ENCODE peak calls at places on chromosomes 2 and 18, in ten cellular contexts. V is aorta, U is retinal pigment epithelial cell, A is fibroblast of gingiva, F is GM10248, J is HT-29, Z is dorsolateral prefrontal cortex, N is SHP77, W is HEK293T, M is HS-5. B is an unnamed sample.

GRCh38 chr2:166344286-166345113 is 31.2 kb downstream of the SCN9A start:
- DNase-seq in N (no peak), Z (no peak), U (no peak), W (no peak), M (no peak), A (peak; percentile 34), V (no peak), J (no peak), F (no peak), B (no peak)

GRCh38 chr2:235931676-235932075 is 236.5 kb downstream of the GBX2 start:
- DNase-seq in N (no peak), M (no peak), U (no peak), W (no peak), Z (no peak), A (no peak), V (no peak), F (no peak), J (no peak), B (no peak)

GRCh38 chr2:182530636-182531035 is 103.8 kb upstream of the PDE1A start:
- DNase-seq in W (no peak), U (no peak), F (no peak), A (no peak), V (no peak), M (no peak), J (no peak), Z (no peak), N (no peak), B (no peak)

GRCh38 chr2:207951734-207952480 is 73.4 kb downstream of the PLEKHM3 start:
- DNase-seq in W (no peak), Z (no peak), M (no peak), A (no peak), N (no peak), F (peak; percentile 18), V (no peak), J (no peak), U (no peak), B (no peak)

GRCh38 chr2:105761931-105762515 is 17.3 kb downstream of the NCK2 start:
- DNase-seq in N (no peak), W (no peak), Z (no peak), V (no peak), M (no peak), A (no peak), F (no peak), U (no peak), J (no peak), B (no peak)

GRCh38 chr2:223997938-223998337 is 40.7 kb downstream of the MRPL44 start:
- DNase-seq in U (no peak), W (no peak), N (no peak), M (no peak), Z (no peak), F (no peak), A (no peak), V (no peak), J (no peak), B (no peak)

GRCh38 chr2:51084750-51085149 is 52.8 kb upstream of the NRXN1 start:
- DNase-seq in M (no peak), U (no peak), J (no peak), V (no peak), F (no peak), A (no peak), W (no peak), Z (no peak), N (no peak), B (no peak)

GRCh38 chr18:63016270-63016669 is 300.9 kb downstream of the PHLPP1 start:
- DNase-seq in W (peak; percentile 53), A (peak; percentile 46), U (no peak), J (peak; percentile 46), M (no peak), N (peak; percentile 53), V (no peak), F (peak; percentile 72), Z (no peak), B (no peak)

GRCh38 chr18:55301196-55301540 is 286.8 kb downstream of the TCF4 start:
- DNase-seq in U (no peak), J (no peak), A (peak; percentile 74), F (no peak), N (no peak), M (no peak), W (no peak), Z (no peak), V (no peak), B (no peak)

GRCh38 chr2:47226124-47227040 is 71.3 kb upstream of the STPG4 start:
- DNase-seq in M (no peak), V (no peak), J (no peak), A (peak; percentile 45), N (no peak), U (no peak), F (no peak), W (no peak), Z (no peak), B (no peak)

GRCh38 chr2:111041398-111042202 is 79.1 kb upstream of the BCL2L11 start:
- DNase-seq in J (no peak), A (no peak), V (no peak), W (no peak), N (no peak), Z (no peak), M (no peak), U (no peak), F (no peak), B (no peak)

GRCh38 chr18:9694952-9695495 is 13.1 kb upstream of the RAB31 start:
- DNase-seq in M (no peak), J (peak; percentile 31), F (no peak), N (no peak), A (no peak), U (no peak), W (no peak), Z (no peak), V (no peak), B (no peak)

GRCh38 chr2:44392338-44392943 is 30.7 kb downstream of the CAMKMT start:
- DNase-seq in F (no peak), U (peak; percentile 1), M (peak; percentile 11), N (peak; percentile 23), Z (no peak), W (peak; percentile 8), J (peak; percentile 78), A (peak; percentile 4), V (no peak), B (peak; percentile 3)

GRCh38 chr2:237158194-237158593 is 72.5 kb downstream of the COPS8 start:
- DNase-seq in J (no peak), U (no peak), F (no peak), W (no peak), Z (no peak), N (no peak), V (no peak), M (no peak), A (no peak), B (no peak)

GRCh38 chr2:237323656-237324055 is 90.3 kb downstream of the COL6A3 start:
- DNase-seq in N (no peak), V (no peak), J (no peak), A (no peak), W (no peak), U (no peak), M (no peak), Z (no peak), F (no peak), B (no peak)

GRCh38 chr18:9989481-9989880 is 75.7 kb downstream of the VAPA start:
- DNase-seq in W (no peak), V (no peak), J (no peak), U (no peak), N (no peak), F (no peak), M (no peak), Z (no peak), A (no peak), B (no peak)

GRCh38 chr2:207796585-207797350 is 27.1 kb upstream of the FZD5 start:
- DNase-seq in V (no peak), M (no peak), N (peak; percentile 79), A (peak; percentile 10), J (peak; percentile 46), Z (no peak), W (peak; percentile 34), F (no peak), U (no peak), B (no peak)

GRCh38 chr2:88233216-88233615 is 63.1 kb downstream of the THNSL2 start:
- DNase-seq in Z (no peak), M (no peak), V (no peak), W (no peak), U (no peak), N (no peak), A (no peak), J (no peak), F (no peak), B (no peak)

GRCh38 chr2:107112561-107112960 is 226.6 kb upstream of the ST6GAL2 start:
- DNase-seq in N (no peak), A (no peak), F (no peak), J (no peak), U (no peak), W (no peak), M (no peak), V (no peak), Z (no peak), B (no peak)

GRCh38 chr18:36187138-36187825 is at the start of gene MOCOS:
- DNase-seq in F (peak; percentile 83), M (no peak), Z (peak; percentile 60), U (no peak), W (peak; percentile 96), N (no peak), V (peak; percentile 94), A (peak; percentile 60), J (peak; percentile 69), B (no peak)

GRCh38 chr2:230582851-230583283 is 129.8 kb upstream of the CAB39 start:
- DNase-seq in A (no peak), U (no peak), J (no peak), V (no peak), Z (no peak), M (peak; percentile 26), F (peak; percentile 65), W (no peak), N (no peak), B (no peak)

GRCh38 chr18:58761241-58761969 is 90.1 kb downstream of the MALT1 start:
- DNase-seq in J (no peak), F (peak; percentile 71), U (no peak), W (no peak), M (no peak), V (no peak), Z (no peak), N (no peak), A (no peak), B (no peak)

GRCh38 chr2:42089340-42089925 is 41.6 kb downstream of the PKDCC start:
- DNase-seq in U (no peak), F (peak; percentile 83), Z (no peak), W (peak; percentile 74), N (peak; percentile 77), A (peak; percentile 23), M (peak; percentile 19), V (peak; percentile 89), J (peak; percentile 47), B (peak; percentile 18)

GRCh38 chr18:62781893-62782292 is 66.6 kb downstream of the PHLPP1 start:
- DNase-seq in J (no peak), U (no peak), V (no peak), M (peak; percentile 92), F (no peak), A (peak; percentile 88), N (peak; percentile 29), W (no peak), Z (no peak), B (no peak)

GRCh38 chr2:19687260-19687659 is 214.5 kb downstream of the TTC32 start:
- DNase-seq in F (no peak), Z (no peak), U (no peak), J (no peak), A (peak; percentile 12), W (no peak), N (no peak), M (no peak), V (no peak), B (no peak)

GRCh38 chr2:166224197-166224596 is 96.4 kb upstream of the SCN1A start:
- DNase-seq in A (no peak), J (no peak), N (no peak), M (no peak), V (no peak), W (no peak), F (no peak), U (no peak), Z (no peak), B (no peak)

GRCh38 chr18:42635378-42636048 is 480.0 kb downstream of the RIT2 start:
- DNase-seq in Z (no peak), U (no peak), F (no peak), M (no peak), V (no peak), J (peak; percentile 26), A (no peak), W (no peak), N (no peak), B (no peak)

GRCh38 chr2:163856941-163857340 is 121.1 kb upstream of the FIGN start:
- DNase-seq in U (no peak), V (no peak), J (no peak), M (no peak), Z (no peak), A (no peak), W (no peak), N (no peak), F (no peak), B (no peak)

B was measured in hypothalamus.